ENCODE peak calls at places on chromosomes 4 and X, in six cellular contexts. J is HepG2, M is testis, G is A549, V is right lobe of liver, R is ovary. A is an unnamed sample.

GRCh38 chrX:30875957-30876356 is 13.1 kb downstream of the TAB3 start:
- DNase-seq in V (no peak), J (peak; percentile 27), M (no peak), G (peak; percentile 20), R (no peak), A (peak; percentile 2)

GRCh38 chrX:106378616-106379015 is 210.5 kb downstream of the PWWP3B start:
- DNase-seq in J (no peak), M (no peak), V (no peak), G (no peak), R (no peak), A (no peak)

GRCh38 chrX:100413231-100413630 is 3.2 kb upstream of the PCDH19 start:
- DNase-seq in V (peak; percentile 47), J (peak; percentile 33), R (peak; percentile 43), M (peak; percentile 59), G (peak; percentile 59), A (peak; percentile 27)

GRCh38 chrX:118346258-118347094 is 570 bp downstream of the WDR44 start:
- DNase-seq in J (peak; percentile 7), R (peak; percentile 47), M (peak; percentile 29), G (peak; percentile 46), V (peak; percentile 60), A (peak; percentile 68)

GRCh38 chr4:17809667-17810066 is 890 bp downstream of the DCAF16 start:
- DNase-seq in M (no peak), J (peak; percentile 4), R (no peak), V (no peak), G (no peak), A (peak; percentile 54)

GRCh38 chr4:151730003-151730559 is 30.7 kb downstream of the GATB start:
- DNase-seq in R (no peak), G (peak; percentile 27), M (no peak), J (no peak), V (no peak), A (no peak)

GRCh38 chr4:112170451-112170993 is 25.3 kb downstream of the FAM241A start:
- DNase-seq in M (no peak), J (peak; percentile 43), V (no peak), R (no peak), G (peak; percentile 78), A (peak; percentile 86)

GRCh38 chr4:21757281-21757680 is 191.3 kb downstream of the KCNIP4 start:
- DNase-seq in R (no peak), V (no peak), M (no peak), J (no peak), G (no peak), A (no peak)

GRCh38 chr4:102400898-102401297 is 55.6 kb upstream of the SLC39A8 start:
- DNase-seq in J (no peak), V (no peak), G (no peak), M (no peak), R (no peak), A (no peak)

GRCh38 chr4:187370918-187371317 is 624.7 kb upstream of the ZFP42 start:
- DNase-seq in J (no peak), G (no peak), R (no peak), V (no peak), M (no peak), A (no peak)

GRCh38 chr4:21790437-21791029 is 158.0 kb downstream of the KCNIP4 start:
- DNase-seq in R (no peak), J (no peak), M (no peak), V (no peak), G (peak; percentile 20), A (peak; percentile 58)

GRCh38 chr4:40194602-40195161 is 2.1 kb upstream of the RHOH start:
- DNase-seq in R (no peak), G (no peak), V (no peak), J (peak; percentile 36), M (no peak), A (peak; percentile 20)

GRCh38 chrX:82163701-82164100 is 961.8 kb downstream of the SH3BGRL start:
- DNase-seq in M (no peak), R (no peak), G (no peak), V (no peak), J (no peak), A (no peak)

GRCh38 chr4:102560115-102560514 is 59.0 kb downstream of the NFKB1 start:
- DNase-seq in R (no peak), V (no peak), J (no peak), M (no peak), G (no peak), A (no peak)

GRCh38 chr4:83438719-83439118 is 16.9 kb downstream of the HELQ start:
- DNase-seq in J (no peak), G (no peak), R (no peak), V (no peak), M (no peak), A (no peak)

GRCh38 chr4:183504930-183505555 is at the start of gene ING2:
- DNase-seq in G (peak; percentile 51), J (peak; percentile 18), V (peak; percentile 90), M (peak; percentile 84), R (peak; percentile 73), A (peak; percentile 94)

GRCh38 chrX:151789179-151789800 is 54.7 kb downstream of the CNGA2 start:
- DNase-seq in R (no peak), G (peak; percentile 45), M (no peak), J (no peak), V (no peak), A (no peak)

GRCh38 chr4:17232575-17233253 is 279.2 kb downstream of the QDPR start:
- DNase-seq in R (no peak), G (no peak), V (no peak), M (peak; percentile 82), J (no peak), A (peak; percentile 7)

GRCh38 chr4:73019462-73020047 is 50.0 kb downstream of the COX18 start:
- DNase-seq in J (peak; percentile 23), M (peak; percentile 27), G (peak; percentile 18), V (no peak), R (no peak), A (peak; percentile 65)
- TF ChIP-seq POLR2A in J (no peak), M (no peak), G (no peak), V (no peak), R (no peak), A (no peak)

GRCh38 chr4:26861434-26862186 is 969 bp downstream of the STIM2 start:
- DNase-seq in M (peak; percentile 30), G (peak; percentile 41), R (no peak), V (peak; percentile 82), J (peak; percentile 44), A (peak; percentile 71)
- TF ChIP-seq POLR2A in M (no peak), G (no peak), R (no peak), V (no peak), J (no peak), A (no peak)

GRCh38 chr4:2745981-2746806 is 9.9 kb downstream of the TNIP2 start:
- DNase-seq in J (no peak), G (peak; percentile 34), R (no peak), M (no peak), V (peak; percentile 82), A (no peak)
- TF ChIP-seq POLR2A in J (no peak), G (no peak), R (no peak), M (no peak), V (no peak), A (no peak)

DNA sequence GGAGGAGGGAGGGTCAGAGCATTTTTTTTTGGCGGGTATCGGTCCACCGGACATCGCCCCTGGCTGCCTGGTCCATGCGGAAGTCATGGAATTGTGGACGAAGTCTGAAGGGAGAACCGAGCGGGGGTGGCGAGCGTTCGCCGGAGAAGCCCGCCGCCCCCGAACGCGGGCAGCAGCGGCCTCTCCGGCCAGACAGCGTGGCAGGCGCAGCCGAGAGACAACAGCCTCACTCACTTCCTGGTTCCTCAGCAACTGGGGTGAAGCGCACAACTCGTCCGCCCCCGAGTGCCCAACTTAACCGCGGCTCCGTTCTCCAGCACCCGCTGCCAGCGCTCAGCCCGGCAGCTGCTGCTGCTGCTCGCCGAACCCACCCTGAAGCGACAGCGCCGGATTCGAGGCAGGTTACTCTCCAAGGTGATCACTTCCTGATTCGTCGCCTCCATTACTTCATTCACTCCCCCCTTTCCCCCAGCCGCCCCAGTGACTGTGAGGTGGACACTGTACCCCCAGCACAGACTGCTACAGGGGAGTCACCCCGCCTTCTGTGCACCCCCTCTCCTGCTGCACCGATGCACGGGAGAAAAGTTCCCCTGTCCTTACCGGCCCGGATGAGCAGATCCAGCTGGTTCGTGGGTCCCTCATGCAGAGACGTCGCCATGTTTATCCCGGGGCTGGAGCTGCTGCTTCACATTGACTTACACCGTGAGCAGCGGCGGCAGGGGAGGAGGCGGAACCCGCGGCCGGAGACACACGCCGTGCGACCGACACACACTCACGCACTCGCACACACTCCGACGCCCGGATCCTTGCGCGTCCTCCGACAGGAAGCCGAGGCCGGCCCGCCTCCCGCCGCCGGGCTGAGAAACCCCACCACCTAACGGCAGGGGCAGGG is 68.2 kb downstream of the NOCT start:
- DNase-seq in G (peak; percentile 96), R (peak; percentile 88), J (peak; percentile 89), M (peak; percentile 95), V (peak; percentile 75), A (peak; percentile 94)
- TF ChIP-seq POLR2A in G (peak; percentile 41), R (no peak), J (peak; percentile 82), M (no peak), V (peak; percentile 72), A (peak; percentile 69)

GRCh38 chrX:18574591-18574990 is 97.3 kb downstream of the RS1 start:
- DNase-seq in V (no peak), G (peak; percentile 9), M (no peak), J (no peak), R (peak; percentile 64), A (no peak)
- TF ChIP-seq POLR2A in V (no peak), G (no peak), M (no peak), J (no peak), R (no peak), A (no peak)